ENCODE peak calls at places on chromosomes 13 and 19, in six cellular contexts. One of them, this sample, is unnamed.

GRCh38 chr13:46571941-46572340 is 19.0 kb downstream of the LRCH1 start:
- DNase-seq in activated CD8-positive, alpha-beta memory T cell treated with anti-CD3 and anti-CD28 coated beads for 48 hours: no peak
- DNase-seq in lower lobe of right lung: no peak
- DNase-seq in stimulated activated CD8-positive, alpha-beta memory T cell treated with anti-CD3 and anti-CD28 coated beads, Interleukin-7, amount 100 ng/mL, for 1 hour: no peak
- DNase-seq in stimulated activated CD4-positive, alpha-beta T cell treated with anti-CD3 and anti-CD28 coated beads, Interleukin-4, amount 100 ng/mL, for 48 hours: no peak
- DNase-seq in effector memory CD8-positive, alpha-beta T cell: no peak
- DNase-seq in this sample: peak

GRCh38 chr19:19554074-19555023 is 16.3 kb downstream of the CILP2 start:
- DNase-seq in activated CD8-positive, alpha-beta memory T cell treated with anti-CD3 and anti-CD28 coated beads for 48 hours: peak
- DNase-seq in lower lobe of right lung: peak
- DNase-seq in stimulated activated CD8-positive, alpha-beta memory T cell treated with anti-CD3 and anti-CD28 coated beads, Interleukin-7, amount 100 ng/mL, for 1 hour: peak
- DNase-seq in stimulated activated CD4-positive, alpha-beta T cell treated with anti-CD3 and anti-CD28 coated beads, Interleukin-4, amount 100 ng/mL, for 48 hours: peak
- DNase-seq in effector memory CD8-positive, alpha-beta T cell: peak
- DNase-seq in this sample: peak

GRCh38 chr19:36113895-36114762 is 546 bp downstream of the POLR2I start:
- DNase-seq in activated CD8-positive, alpha-beta memory T cell treated with anti-CD3 and anti-CD28 coated beads for 48 hours: no peak
- DNase-seq in lower lobe of right lung: no peak
- DNase-seq in stimulated activated CD8-positive, alpha-beta memory T cell treated with anti-CD3 and anti-CD28 coated beads, Interleukin-7, amount 100 ng/mL, for 1 hour: no peak
- DNase-seq in stimulated activated CD4-positive, alpha-beta T cell treated with anti-CD3 and anti-CD28 coated beads, Interleukin-4, amount 100 ng/mL, for 48 hours: no peak
- DNase-seq in effector memory CD8-positive, alpha-beta T cell: peak
- DNase-seq in this sample: peak

GRCh38 chr19:7482584-7483439 is 6.0 kb downstream of the PEX11G start:
- DNase-seq in activated CD8-positive, alpha-beta memory T cell treated with anti-CD3 and anti-CD28 coated beads for 48 hours: no peak
- DNase-seq in lower lobe of right lung: peak
- DNase-seq in stimulated activated CD8-positive, alpha-beta memory T cell treated with anti-CD3 and anti-CD28 coated beads, Interleukin-7, amount 100 ng/mL, for 1 hour: no peak
- DNase-seq in stimulated activated CD4-positive, alpha-beta T cell treated with anti-CD3 and anti-CD28 coated beads, Interleukin-4, amount 100 ng/mL, for 48 hours: no peak
- DNase-seq in effector memory CD8-positive, alpha-beta T cell: no peak
- DNase-seq in this sample: no peak

GRCh38 chr19:718251-719024 is 9.7 kb downstream of the PALM start:
- DNase-seq in activated CD8-positive, alpha-beta memory T cell treated with anti-CD3 and anti-CD28 coated beads for 48 hours: no peak
- DNase-seq in lower lobe of right lung: no peak
- DNase-seq in stimulated activated CD8-positive, alpha-beta memory T cell treated with anti-CD3 and anti-CD28 coated beads, Interleukin-7, amount 100 ng/mL, for 1 hour: no peak
- DNase-seq in stimulated activated CD4-positive, alpha-beta T cell treated with anti-CD3 and anti-CD28 coated beads, Interleukin-4, amount 100 ng/mL, for 48 hours: no peak
- DNase-seq in effector memory CD8-positive, alpha-beta T cell: no peak
- DNase-seq in this sample: no peak

GRCh38 chr19:18424890-18425514 is 5.8 kb downstream of the SSBP4 start:
- DNase-seq in activated CD8-positive, alpha-beta memory T cell treated with anti-CD3 and anti-CD28 coated beads for 48 hours: no peak
- DNase-seq in lower lobe of right lung: no peak
- DNase-seq in stimulated activated CD8-positive, alpha-beta memory T cell treated with anti-CD3 and anti-CD28 coated beads, Interleukin-7, amount 100 ng/mL, for 1 hour: no peak
- DNase-seq in stimulated activated CD4-positive, alpha-beta T cell treated with anti-CD3 and anti-CD28 coated beads, Interleukin-4, amount 100 ng/mL, for 48 hours: no peak
- DNase-seq in effector memory CD8-positive, alpha-beta T cell: no peak
- DNase-seq in this sample: no peak

GRCh38 chr13:48014359-48014758 is 13.3 kb upstream of the SUCLA2 start:
- DNase-seq in activated CD8-positive, alpha-beta memory T cell treated with anti-CD3 and anti-CD28 coated beads for 48 hours: no peak
- DNase-seq in lower lobe of right lung: no peak
- DNase-seq in stimulated activated CD8-positive, alpha-beta memory T cell treated with anti-CD3 and anti-CD28 coated beads, Interleukin-7, amount 100 ng/mL, for 1 hour: no peak
- DNase-seq in stimulated activated CD4-positive, alpha-beta T cell treated with anti-CD3 and anti-CD28 coated beads, Interleukin-4, amount 100 ng/mL, for 48 hours: no peak
- DNase-seq in effector memory CD8-positive, alpha-beta T cell: no peak
- DNase-seq in this sample: no peak

GRCh38 chr13:101301053-101301452 is 115.3 kb downstream of the NALCN start:
- DNase-seq in activated CD8-positive, alpha-beta memory T cell treated with anti-CD3 and anti-CD28 coated beads for 48 hours: no peak
- DNase-seq in lower lobe of right lung: no peak
- DNase-seq in stimulated activated CD8-positive, alpha-beta memory T cell treated with anti-CD3 and anti-CD28 coated beads, Interleukin-7, amount 100 ng/mL, for 1 hour: no peak
- DNase-seq in stimulated activated CD4-positive, alpha-beta T cell treated with anti-CD3 and anti-CD28 coated beads, Interleukin-4, amount 100 ng/mL, for 48 hours: no peak
- DNase-seq in effector memory CD8-positive, alpha-beta T cell: no peak
- DNase-seq in this sample: no peak

GRCh38 chr13:112066624-112067004 is 335 bp upstream of the SOX1 start:
- DNase-seq in activated CD8-positive, alpha-beta memory T cell treated with anti-CD3 and anti-CD28 coated beads for 48 hours: no peak
- DNase-seq in lower lobe of right lung: peak
- DNase-seq in stimulated activated CD8-positive, alpha-beta memory T cell treated with anti-CD3 and anti-CD28 coated beads, Interleukin-7, amount 100 ng/mL, for 1 hour: peak
- DNase-seq in stimulated activated CD4-positive, alpha-beta T cell treated with anti-CD3 and anti-CD28 coated beads, Interleukin-4, amount 100 ng/mL, for 48 hours: peak
- DNase-seq in effector memory CD8-positive, alpha-beta T cell: peak
- DNase-seq in this sample: peak

GRCh38 chr13:111114362-111115050 is 604 bp upstream of the ARHGEF7 start:
- DNase-seq in activated CD8-positive, alpha-beta memory T cell treated with anti-CD3 and anti-CD28 coated beads for 48 hours: no peak
- DNase-seq in lower lobe of right lung: no peak
- DNase-seq in stimulated activated CD8-positive, alpha-beta memory T cell treated with anti-CD3 and anti-CD28 coated beads, Interleukin-7, amount 100 ng/mL, for 1 hour: no peak
- DNase-seq in stimulated activated CD4-positive, alpha-beta T cell treated with anti-CD3 and anti-CD28 coated beads, Interleukin-4, amount 100 ng/mL, for 48 hours: no peak
- DNase-seq in effector memory CD8-positive, alpha-beta T cell: peak
- DNase-seq in this sample: peak

GRCh38 chr19:5106361-5106760 is 137.4 kb downstream of the KDM4B start:
- DNase-seq in activated CD8-positive, alpha-beta memory T cell treated with anti-CD3 and anti-CD28 coated beads for 48 hours: no peak
- DNase-seq in lower lobe of right lung: no peak
- DNase-seq in stimulated activated CD8-positive, alpha-beta memory T cell treated with anti-CD3 and anti-CD28 coated beads, Interleukin-7, amount 100 ng/mL, for 1 hour: no peak
- DNase-seq in stimulated activated CD4-positive, alpha-beta T cell treated with anti-CD3 and anti-CD28 coated beads, Interleukin-4, amount 100 ng/mL, for 48 hours: no peak
- DNase-seq in effector memory CD8-positive, alpha-beta T cell: no peak
- DNase-seq in this sample: no peak

GRCh38 chr19:44972802-44973201 is 17.6 kb downstream of the CLPTM1 start:
- DNase-seq in activated CD8-positive, alpha-beta memory T cell treated with anti-CD3 and anti-CD28 coated beads for 48 hours: no peak
- DNase-seq in lower lobe of right lung: no peak
- DNase-seq in stimulated activated CD8-positive, alpha-beta memory T cell treated with anti-CD3 and anti-CD28 coated beads, Interleukin-7, amount 100 ng/mL, for 1 hour: no peak
- DNase-seq in stimulated activated CD4-positive, alpha-beta T cell treated with anti-CD3 and anti-CD28 coated beads, Interleukin-4, amount 100 ng/mL, for 48 hours: no peak
- DNase-seq in effector memory CD8-positive, alpha-beta T cell: no peak
- DNase-seq in this sample: no peak

GRCh38 chr19:48524221-48524620 is 12.6 kb upstream of the LMTK3 start:
- DNase-seq in activated CD8-positive, alpha-beta memory T cell treated with anti-CD3 and anti-CD28 coated beads for 48 hours: no peak
- DNase-seq in lower lobe of right lung: no peak
- DNase-seq in stimulated activated CD8-positive, alpha-beta memory T cell treated with anti-CD3 and anti-CD28 coated beads, Interleukin-7, amount 100 ng/mL, for 1 hour: no peak
- DNase-seq in stimulated activated CD4-positive, alpha-beta T cell treated with anti-CD3 and anti-CD28 coated beads, Interleukin-4, amount 100 ng/mL, for 48 hours: no peak
- DNase-seq in effector memory CD8-positive, alpha-beta T cell: no peak
- DNase-seq in this sample: no peak

GRCh38 chr13:39665763-39666162 is 10.3 kb downstream of the COG6 start:
- DNase-seq in activated CD8-positive, alpha-beta memory T cell treated with anti-CD3 and anti-CD28 coated beads for 48 hours: no peak
- DNase-seq in lower lobe of right lung: no peak
- DNase-seq in stimulated activated CD8-positive, alpha-beta memory T cell treated with anti-CD3 and anti-CD28 coated beads, Interleukin-7, amount 100 ng/mL, for 1 hour: no peak
- DNase-seq in stimulated activated CD4-positive, alpha-beta T cell treated with anti-CD3 and anti-CD28 coated beads, Interleukin-4, amount 100 ng/mL, for 48 hours: no peak
- DNase-seq in effector memory CD8-positive, alpha-beta T cell: no peak
- DNase-seq in this sample: no peak

GRCh38 chr13:73715114-73715909 is 418.9 kb downstream of the KLF12 start:
- DNase-seq in activated CD8-positive, alpha-beta memory T cell treated with anti-CD3 and anti-CD28 coated beads for 48 hours: no peak
- DNase-seq in lower lobe of right lung: peak
- DNase-seq in stimulated activated CD8-positive, alpha-beta memory T cell treated with anti-CD3 and anti-CD28 coated beads, Interleukin-7, amount 100 ng/mL, for 1 hour: no peak
- DNase-seq in stimulated activated CD4-positive, alpha-beta T cell treated with anti-CD3 and anti-CD28 coated beads, Interleukin-4, amount 100 ng/mL, for 48 hours: no peak
- DNase-seq in effector memory CD8-positive, alpha-beta T cell: peak
- DNase-seq in this sample: no peak

GRCh38 chr13:27830010-27830409 is 37.7 kb downstream of the GSX1 start:
- DNase-seq in activated CD8-positive, alpha-beta memory T cell treated with anti-CD3 and anti-CD28 coated beads for 48 hours: peak
- DNase-seq in lower lobe of right lung: peak
- DNase-seq in stimulated activated CD8-positive, alpha-beta memory T cell treated with anti-CD3 and anti-CD28 coated beads, Interleukin-7, amount 100 ng/mL, for 1 hour: peak
- DNase-seq in stimulated activated CD4-positive, alpha-beta T cell treated with anti-CD3 and anti-CD28 coated beads, Interleukin-4, amount 100 ng/mL, for 48 hours: peak
- DNase-seq in effector memory CD8-positive, alpha-beta T cell: peak
- DNase-seq in this sample: no peak

GRCh38 chr13:58300974-58301681 is 669.6 kb downstream of the PCDH17 start:
- DNase-seq in activated CD8-positive, alpha-beta memory T cell treated with anti-CD3 and anti-CD28 coated beads for 48 hours: no peak
- DNase-seq in lower lobe of right lung: no peak
- DNase-seq in stimulated activated CD8-positive, alpha-beta memory T cell treated with anti-CD3 and anti-CD28 coated beads, Interleukin-7, amount 100 ng/mL, for 1 hour: no peak
- DNase-seq in stimulated activated CD4-positive, alpha-beta T cell treated with anti-CD3 and anti-CD28 coated beads, Interleukin-4, amount 100 ng/mL, for 48 hours: no peak
- DNase-seq in effector memory CD8-positive, alpha-beta T cell: no peak
- DNase-seq in this sample: no peak

GRCh38 chr13:35894636-35895035 is 236.5 kb downstream of the DCLK1 start:
- DNase-seq in activated CD8-positive, alpha-beta memory T cell treated with anti-CD3 and anti-CD28 coated beads for 48 hours: no peak
- DNase-seq in lower lobe of right lung: no peak
- DNase-seq in stimulated activated CD8-positive, alpha-beta memory T cell treated with anti-CD3 and anti-CD28 coated beads, Interleukin-7, amount 100 ng/mL, for 1 hour: no peak
- DNase-seq in stimulated activated CD4-positive, alpha-beta T cell treated with anti-CD3 and anti-CD28 coated beads, Interleukin-4, amount 100 ng/mL, for 48 hours: no peak
- DNase-seq in effector memory CD8-positive, alpha-beta T cell: no peak
- DNase-seq in this sample: no peak

GRCh38 chr19:53076984-53077383 is 26.2 kb downstream of the ZNF160 start:
- DNase-seq in activated CD8-positive, alpha-beta memory T cell treated with anti-CD3 and anti-CD28 coated beads for 48 hours: no peak
- DNase-seq in lower lobe of right lung: no peak
- DNase-seq in stimulated activated CD8-positive, alpha-beta memory T cell treated with anti-CD3 and anti-CD28 coated beads, Interleukin-7, amount 100 ng/mL, for 1 hour: no peak
- DNase-seq in stimulated activated CD4-positive, alpha-beta T cell treated with anti-CD3 and anti-CD28 coated beads, Interleukin-4, amount 100 ng/mL, for 48 hours: no peak
- DNase-seq in effector memory CD8-positive, alpha-beta T cell: no peak
- DNase-seq in this sample: no peak

GRCh38 chr19:10392120-10392519 is 11.2 kb downstream of the CDC37 start:
- DNase-seq in activated CD8-positive, alpha-beta memory T cell treated with anti-CD3 and anti-CD28 coated beads for 48 hours: no peak
- DNase-seq in lower lobe of right lung: no peak
- DNase-seq in stimulated activated CD8-positive, alpha-beta memory T cell treated with anti-CD3 and anti-CD28 coated beads, Interleukin-7, amount 100 ng/mL, for 1 hour: no peak
- DNase-seq in stimulated activated CD4-positive, alpha-beta T cell treated with anti-CD3 and anti-CD28 coated beads, Interleukin-4, amount 100 ng/mL, for 48 hours: no peak
- DNase-seq in effector memory CD8-positive, alpha-beta T cell: no peak
- DNase-seq in this sample: no peak

GRCh38 chr19:28949535-28949934 is 263.4 kb downstream of the UQCRFS1 start:
- DNase-seq in activated CD8-positive, alpha-beta memory T cell treated with anti-CD3 and anti-CD28 coated beads for 48 hours: no peak
- DNase-seq in lower lobe of right lung: no peak
- DNase-seq in stimulated activated CD8-positive, alpha-beta memory T cell treated with anti-CD3 and anti-CD28 coated beads, Interleukin-7, amount 100 ng/mL, for 1 hour: no peak
- DNase-seq in stimulated activated CD4-positive, alpha-beta T cell treated with anti-CD3 and anti-CD28 coated beads, Interleukin-4, amount 100 ng/mL, for 48 hours: no peak
- DNase-seq in effector memory CD8-positive, alpha-beta T cell: no peak
- DNase-seq in this sample: no peak

GRCh38 chr19:16457195-16457953 is 14.4 kb downstream of the EPS15L1 start:
- DNase-seq in activated CD8-positive, alpha-beta memory T cell treated with anti-CD3 and anti-CD28 coated beads for 48 hours: no peak
- DNase-seq in lower lobe of right lung: peak
- DNase-seq in stimulated activated CD8-positive, alpha-beta memory T cell treated with anti-CD3 and anti-CD28 coated beads, Interleukin-7, amount 100 ng/mL, for 1 hour: no peak
- DNase-seq in stimulated activated CD4-positive, alpha-beta T cell treated with anti-CD3 and anti-CD28 coated beads, Interleukin-4, amount 100 ng/mL, for 48 hours: no peak
- DNase-seq in effector memory CD8-positive, alpha-beta T cell: no peak
- DNase-seq in this sample: peak

GRCh38 chr13:25806304-25806974 is 245.4 kb downstream of the SHISA2 start:
- DNase-seq in activated CD8-positive, alpha-beta memory T cell treated with anti-CD3 and anti-CD28 coated beads for 48 hours: no peak
- DNase-seq in lower lobe of right lung: no peak
- DNase-seq in stimulated activated CD8-positive, alpha-beta memory T cell treated with anti-CD3 and anti-CD28 coated beads, Interleukin-7, amount 100 ng/mL, for 1 hour: no peak
- DNase-seq in stimulated activated CD4-positive, alpha-beta T cell treated with anti-CD3 and anti-CD28 coated beads, Interleukin-4, amount 100 ng/mL, for 48 hours: no peak
- DNase-seq in effector memory CD8-positive, alpha-beta T cell: no peak
- DNase-seq in this sample: peak

GRCh38 chr19:4829001-4829712 is 2.4 kb downstream of the TICAM1 start:
- DNase-seq in activated CD8-positive, alpha-beta memory T cell treated with anti-CD3 and anti-CD28 coated beads for 48 hours: no peak
- DNase-seq in lower lobe of right lung: no peak
- DNase-seq in stimulated activated CD8-positive, alpha-beta memory T cell treated with anti-CD3 and anti-CD28 coated beads, Interleukin-7, amount 100 ng/mL, for 1 hour: no peak
- DNase-seq in stimulated activated CD4-positive, alpha-beta T cell treated with anti-CD3 and anti-CD28 coated beads, Interleukin-4, amount 100 ng/mL, for 48 hours: no peak
- DNase-seq in effector memory CD8-positive, alpha-beta T cell: no peak
- DNase-seq in this sample: peak

GRCh38 chr13:76965759-76966421 is 17.6 kb downstream of the ACOD1 start:
- DNase-seq in activated CD8-positive, alpha-beta memory T cell treated with anti-CD3 and anti-CD28 coated beads for 48 hours: no peak
- DNase-seq in lower lobe of right lung: no peak
- DNase-seq in stimulated activated CD8-positive, alpha-beta memory T cell treated with anti-CD3 and anti-CD28 coated beads, Interleukin-7, amount 100 ng/mL, for 1 hour: no peak
- DNase-seq in stimulated activated CD4-positive, alpha-beta T cell treated with anti-CD3 and anti-CD28 coated beads, Interleukin-4, amount 100 ng/mL, for 48 hours: no peak
- DNase-seq in effector memory CD8-positive, alpha-beta T cell: no peak
- DNase-seq in this sample: peak

GRCh38 chr19:9362905-9363304 is at the start of gene ZNF177:
- DNase-seq in activated CD8-positive, alpha-beta memory T cell treated with anti-CD3 and anti-CD28 coated beads for 48 hours: no peak
- DNase-seq in lower lobe of right lung: no peak
- DNase-seq in stimulated activated CD8-positive, alpha-beta memory T cell treated with anti-CD3 and anti-CD28 coated beads, Interleukin-7, amount 100 ng/mL, for 1 hour: no peak
- DNase-seq in stimulated activated CD4-positive, alpha-beta T cell treated with anti-CD3 and anti-CD28 coated beads, Interleukin-4, amount 100 ng/mL, for 48 hours: no peak
- DNase-seq in effector memory CD8-positive, alpha-beta T cell: no peak
- DNase-seq in this sample: no peak

GRCh38 chr13:52085416-52085815 is 43.5 kb downstream of the NEK5 start:
- DNase-seq in activated CD8-positive, alpha-beta memory T cell treated with anti-CD3 and anti-CD28 coated beads for 48 hours: no peak
- DNase-seq in lower lobe of right lung: no peak
- DNase-seq in stimulated activated CD8-positive, alpha-beta memory T cell treated with anti-CD3 and anti-CD28 coated beads, Interleukin-7, amount 100 ng/mL, for 1 hour: no peak
- DNase-seq in stimulated activated CD4-positive, alpha-beta T cell treated with anti-CD3 and anti-CD28 coated beads, Interleukin-4, amount 100 ng/mL, for 48 hours: no peak
- DNase-seq in effector memory CD8-positive, alpha-beta T cell: no peak
- DNase-seq in this sample: peak

GRCh38 chr13:20140487-20140886 is 20.4 kb downstream of the GJA3 start:
- DNase-seq in activated CD8-positive, alpha-beta memory T cell treated with anti-CD3 and anti-CD28 coated beads for 48 hours: no peak
- DNase-seq in lower lobe of right lung: no peak
- DNase-seq in stimulated activated CD8-positive, alpha-beta memory T cell treated with anti-CD3 and anti-CD28 coated beads, Interleukin-7, amount 100 ng/mL, for 1 hour: no peak
- DNase-seq in stimulated activated CD4-positive, alpha-beta T cell treated with anti-CD3 and anti-CD28 coated beads, Interleukin-4, amount 100 ng/mL, for 48 hours: no peak
- DNase-seq in effector memory CD8-positive, alpha-beta T cell: no peak
- DNase-seq in this sample: no peak

GRCh38 chr13:66506979-66507378 is 723.2 kb downstream of the PCDH9 start:
- DNase-seq in activated CD8-positive, alpha-beta memory T cell treated with anti-CD3 and anti-CD28 coated beads for 48 hours: no peak
- DNase-seq in lower lobe of right lung: no peak
- DNase-seq in stimulated activated CD8-positive, alpha-beta memory T cell treated with anti-CD3 and anti-CD28 coated beads, Interleukin-7, amount 100 ng/mL, for 1 hour: no peak
- DNase-seq in stimulated activated CD4-positive, alpha-beta T cell treated with anti-CD3 and anti-CD28 coated beads, Interleukin-4, amount 100 ng/mL, for 48 hours: no peak
- DNase-seq in effector memory CD8-positive, alpha-beta T cell: no peak
- DNase-seq in this sample: peak

GRCh38 chr19:47514151-47514868 is 553 bp downstream of the NAPA start:
- DNase-seq in activated CD8-positive, alpha-beta memory T cell treated with anti-CD3 and anti-CD28 coated beads for 48 hours: no peak
- DNase-seq in lower lobe of right lung: no peak
- DNase-seq in stimulated activated CD8-positive, alpha-beta memory T cell treated with anti-CD3 and anti-CD28 coated beads, Interleukin-7, amount 100 ng/mL, for 1 hour: no peak
- DNase-seq in stimulated activated CD4-positive, alpha-beta T cell treated with anti-CD3 and anti-CD28 coated beads, Interleukin-4, amount 100 ng/mL, for 48 hours: no peak
- DNase-seq in effector memory CD8-positive, alpha-beta T cell: no peak
- DNase-seq in this sample: no peak

GRCh38 chr13:112063807-112064206 is 3.1 kb upstream of the SOX1 start:
- DNase-seq in activated CD8-positive, alpha-beta memory T cell treated with anti-CD3 and anti-CD28 coated beads for 48 hours: no peak
- DNase-seq in lower lobe of right lung: no peak
- DNase-seq in stimulated activated CD8-positive, alpha-beta memory T cell treated with anti-CD3 and anti-CD28 coated beads, Interleukin-7, amount 100 ng/mL, for 1 hour: no peak
- DNase-seq in stimulated activated CD4-positive, alpha-beta T cell treated with anti-CD3 and anti-CD28 coated beads, Interleukin-4, amount 100 ng/mL, for 48 hours: no peak
- DNase-seq in effector memory CD8-positive, alpha-beta T cell: no peak
- DNase-seq in this sample: no peak

GRCh38 chr19:15702590-15702930 is 25.3 kb upstream of the OR10H2 start:
- DNase-seq in activated CD8-positive, alpha-beta memory T cell treated with anti-CD3 and anti-CD28 coated beads for 48 hours: no peak
- DNase-seq in lower lobe of right lung: peak
- DNase-seq in stimulated activated CD8-positive, alpha-beta memory T cell treated with anti-CD3 and anti-CD28 coated beads, Interleukin-7, amount 100 ng/mL, for 1 hour: no peak
- DNase-seq in stimulated activated CD4-positive, alpha-beta T cell treated with anti-CD3 and anti-CD28 coated beads, Interleukin-4, amount 100 ng/mL, for 48 hours: peak
- DNase-seq in effector memory CD8-positive, alpha-beta T cell: no peak
- DNase-seq in this sample: peak

GRCh38 chr13:29908411-29908810 is 58.0 kb upstream of the UBL3 start:
- DNase-seq in activated CD8-positive, alpha-beta memory T cell treated with anti-CD3 and anti-CD28 coated beads for 48 hours: no peak
- DNase-seq in lower lobe of right lung: no peak
- DNase-seq in stimulated activated CD8-positive, alpha-beta memory T cell treated with anti-CD3 and anti-CD28 coated beads, Interleukin-7, amount 100 ng/mL, for 1 hour: no peak
- DNase-seq in stimulated activated CD4-positive, alpha-beta T cell treated with anti-CD3 and anti-CD28 coated beads, Interleukin-4, amount 100 ng/mL, for 48 hours: no peak
- DNase-seq in effector memory CD8-positive, alpha-beta T cell: no peak
- DNase-seq in this sample: peak

GRCh38 chr13:113028336-113029060 is 59.5 kb downstream of the MCF2L start:
- DNase-seq in activated CD8-positive, alpha-beta memory T cell treated with anti-CD3 and anti-CD28 coated beads for 48 hours: no peak
- DNase-seq in lower lobe of right lung: no peak
- DNase-seq in stimulated activated CD8-positive, alpha-beta memory T cell treated with anti-CD3 and anti-CD28 coated beads, Interleukin-7, amount 100 ng/mL, for 1 hour: no peak
- DNase-seq in stimulated activated CD4-positive, alpha-beta T cell treated with anti-CD3 and anti-CD28 coated beads, Interleukin-4, amount 100 ng/mL, for 48 hours: no peak
- DNase-seq in effector memory CD8-positive, alpha-beta T cell: no peak
- DNase-seq in this sample: no peak